ENCODE peak calls at places on chromosomes 1 and 21, in six cellular contexts. One of them, this sample, is unnamed.

GRCh38 chr1:24920155-24920925 is 9.7 kb downstream of the RUNX3 start:
- DNase-seq in neural progenitor cell: no peak
- DNase-seq in DND-41: no peak
- DNase-seq in A549: no peak
- DNase-seq in fibroblast of lung: no peak
- DNase-seq in lower lobe of right lung: no peak
- DNase-seq in this sample: no peak

GRCh38 chr1:8494681-8495080 is 176.8 kb downstream of the SLC45A1 start:
- DNase-seq in neural progenitor cell: no peak
- DNase-seq in DND-41: no peak
- DNase-seq in A549: no peak
- DNase-seq in fibroblast of lung: no peak
- DNase-seq in lower lobe of right lung: no peak
- DNase-seq in this sample: no peak

GRCh38 chr1:85581138-85581801 is 709 bp downstream of the CCN1 start:
- DNase-seq in neural progenitor cell: peak; percentile 88
- DNase-seq in DND-41: no peak
- DNase-seq in A549: peak; percentile 35
- DNase-seq in fibroblast of lung: peak; percentile 89
- DNase-seq in lower lobe of right lung: peak; percentile 81
- DNase-seq in this sample: peak; percentile 10

GRCh38 chr1:38848069-38848468 is 11.5 kb downstream of the RRAGC start:
- DNase-seq in neural progenitor cell: no peak
- DNase-seq in DND-41: no peak
- DNase-seq in A549: no peak
- DNase-seq in fibroblast of lung: no peak
- DNase-seq in lower lobe of right lung: no peak
- DNase-seq in this sample: no peak

GRCh38 chr1:245718123-245718522 is 563.3 kb downstream of the KIF26B start:
- DNase-seq in neural progenitor cell: no peak
- DNase-seq in DND-41: no peak
- DNase-seq in A549: no peak
- DNase-seq in fibroblast of lung: no peak
- DNase-seq in lower lobe of right lung: no peak
- DNase-seq in this sample: no peak

GRCh38 chr1:93814059-93814794 is 64.8 kb downstream of the DNTTIP2 start:
- DNase-seq in neural progenitor cell: peak; percentile 82
- DNase-seq in DND-41: peak; percentile 76
- DNase-seq in A549: peak; percentile 52
- DNase-seq in fibroblast of lung: peak; percentile 73
- DNase-seq in lower lobe of right lung: no peak
- DNase-seq in this sample: peak; percentile 46

GRCh38 chr21:27837933-27838332 is 871.0 kb upstream of the ADAMTS5 start:
- DNase-seq in neural progenitor cell: no peak
- DNase-seq in DND-41: no peak
- DNase-seq in A549: no peak
- DNase-seq in fibroblast of lung: no peak
- DNase-seq in lower lobe of right lung: no peak
- DNase-seq in this sample: no peak

GRCh38 chr1:33032126-33032869 is 4.4 kb downstream of the AK2 start:
- DNase-seq in neural progenitor cell: no peak
- DNase-seq in DND-41: no peak
- DNase-seq in A549: no peak
- DNase-seq in fibroblast of lung: no peak
- DNase-seq in lower lobe of right lung: no peak
- DNase-seq in this sample: no peak

GRCh38 chr1:3999941-4000735 is 100.1 kb upstream of the C1orf174 start:
- DNase-seq in neural progenitor cell: no peak
- DNase-seq in DND-41: no peak
- DNase-seq in A549: no peak
- DNase-seq in fibroblast of lung: no peak
- DNase-seq in lower lobe of right lung: no peak
- DNase-seq in this sample: no peak

GRCh38 chr21:41396452-41397107 is 29.5 kb upstream of the MX1 start:
- DNase-seq in neural progenitor cell: peak; percentile 20
- DNase-seq in DND-41: no peak
- DNase-seq in A549: no peak
- DNase-seq in fibroblast of lung: no peak
- DNase-seq in lower lobe of right lung: peak; percentile 85
- DNase-seq in this sample: no peak

GRCh38 chr1:58047265-58047858 is 499.2 kb downstream of the OMA1 start:
- DNase-seq in neural progenitor cell: peak; percentile 47
- DNase-seq in DND-41: peak; percentile 45
- DNase-seq in A549: peak; percentile 10
- DNase-seq in fibroblast of lung: no peak
- DNase-seq in lower lobe of right lung: no peak
- DNase-seq in this sample: peak; percentile 4

GRCh38 chr1:230394741-230395140 is 31.4 kb downstream of the PGBD5 start:
- DNase-seq in neural progenitor cell: no peak
- DNase-seq in DND-41: no peak
- DNase-seq in A549: no peak
- DNase-seq in fibroblast of lung: no peak
- DNase-seq in lower lobe of right lung: no peak
- DNase-seq in this sample: no peak

GRCh38 chr1:173666646-173667045 is 3.0 kb downstream of the ANKRD45 start:
- DNase-seq in neural progenitor cell: no peak
- DNase-seq in DND-41: no peak
- DNase-seq in A549: no peak
- DNase-seq in fibroblast of lung: peak; percentile 32
- DNase-seq in lower lobe of right lung: no peak
- DNase-seq in this sample: no peak

GRCh38 chr21:31731802-31732537 is at the start of gene SCAF4:
- DNase-seq in neural progenitor cell: peak; percentile 95
- DNase-seq in DND-41: peak; percentile 84
- DNase-seq in A549: peak; percentile 59
- DNase-seq in fibroblast of lung: peak; percentile 88
- DNase-seq in lower lobe of right lung: peak; percentile 94
- DNase-seq in this sample: peak; percentile 69

GRCh38 chr1:186152227-186152944 is 222.7 kb downstream of the TPR start:
- DNase-seq in neural progenitor cell: peak; percentile 3
- DNase-seq in DND-41: no peak
- DNase-seq in A549: peak; percentile 21
- DNase-seq in fibroblast of lung: peak; percentile 83
- DNase-seq in lower lobe of right lung: no peak
- DNase-seq in this sample: no peak

GRCh38 chr1:45969866-45970265 is 162.6 kb downstream of the PIK3R3 start:
- DNase-seq in neural progenitor cell: no peak
- DNase-seq in DND-41: no peak
- DNase-seq in A549: no peak
- DNase-seq in fibroblast of lung: no peak
- DNase-seq in lower lobe of right lung: no peak
- DNase-seq in this sample: no peak

GRCh38 chr1:31532114-31532644 is 44.1 kb upstream of the TINAGL1 start:
- DNase-seq in neural progenitor cell: no peak
- DNase-seq in DND-41: no peak
- DNase-seq in A549: no peak
- DNase-seq in fibroblast of lung: peak; percentile 23
- DNase-seq in lower lobe of right lung: no peak
- DNase-seq in this sample: no peak

GRCh38 chr1:243267346-243268283 is 11.8 kb downstream of the SDCCAG8 start:
- DNase-seq in neural progenitor cell: peak; percentile 5
- DNase-seq in DND-41: no peak
- DNase-seq in A549: no peak
- DNase-seq in fibroblast of lung: no peak
- DNase-seq in lower lobe of right lung: peak; percentile 79
- DNase-seq in this sample: no peak

GRCh38 chr1:109265741-109266330 is 16.5 kb downstream of the CELSR2 start:
- DNase-seq in neural progenitor cell: no peak
- DNase-seq in DND-41: no peak
- DNase-seq in A549: no peak
- DNase-seq in fibroblast of lung: no peak
- DNase-seq in lower lobe of right lung: no peak
- DNase-seq in this sample: no peak

GRCh38 chr1:213194383-213194782 is 143.3 kb downstream of the RPS6KC1 start:
- DNase-seq in neural progenitor cell: no peak
- DNase-seq in DND-41: no peak
- DNase-seq in A549: no peak
- DNase-seq in fibroblast of lung: no peak
- DNase-seq in lower lobe of right lung: no peak
- DNase-seq in this sample: no peak

GRCh38 chr1:93578911-93579825 is 102.5 kb downstream of the BCAR3 start:
- DNase-seq in neural progenitor cell: no peak
- DNase-seq in DND-41: no peak
- DNase-seq in A549: no peak
- DNase-seq in fibroblast of lung: no peak
- DNase-seq in lower lobe of right lung: no peak
- DNase-seq in this sample: no peak

GRCh38 chr1:101854271-101854670 is 142.5 kb downstream of the OLFM3 start:
- DNase-seq in neural progenitor cell: no peak
- DNase-seq in DND-41: no peak
- DNase-seq in A549: no peak
- DNase-seq in fibroblast of lung: no peak
- DNase-seq in lower lobe of right lung: no peak
- DNase-seq in this sample: no peak

GRCh38 chr1:87064309-87064708 is 149.9 kb downstream of the HS2ST1 start:
- DNase-seq in neural progenitor cell: no peak
- DNase-seq in DND-41: no peak
- DNase-seq in A549: no peak
- DNase-seq in fibroblast of lung: no peak
- DNase-seq in lower lobe of right lung: no peak
- DNase-seq in this sample: no peak

GRCh38 chr1:201450721-201451291 is 18.2 kb downstream of the PHLDA3 start:
- DNase-seq in neural progenitor cell: peak; percentile 40
- DNase-seq in DND-41: peak; percentile 41
- DNase-seq in A549: no peak
- DNase-seq in fibroblast of lung: peak; percentile 92
- DNase-seq in lower lobe of right lung: peak; percentile 82
- DNase-seq in this sample: no peak

GRCh38 chr1:116472431-116472961 is 98.3 kb downstream of the CD58 start:
- DNase-seq in neural progenitor cell: no peak
- DNase-seq in DND-41: no peak
- DNase-seq in A549: no peak
- DNase-seq in fibroblast of lung: peak; percentile 42
- DNase-seq in lower lobe of right lung: no peak
- DNase-seq in this sample: no peak

GRCh38 chr1:153288634-153289275 is 24.0 kb downstream of the PGLYRP3 start:
- DNase-seq in neural progenitor cell: no peak
- DNase-seq in DND-41: peak; percentile 17
- DNase-seq in A549: peak; percentile 71
- DNase-seq in fibroblast of lung: no peak
- DNase-seq in lower lobe of right lung: no peak
- DNase-seq in this sample: no peak

GRCh38 chr1:70436617-70437236 is 25.7 kb downstream of the CTH start:
- DNase-seq in neural progenitor cell: no peak
- DNase-seq in DND-41: no peak
- DNase-seq in A549: no peak
- DNase-seq in fibroblast of lung: no peak
- DNase-seq in lower lobe of right lung: no peak
- DNase-seq in this sample: no peak

GRCh38 chr21:25515484-25516405 is 91.5 kb downstream of the MRPL39 start:
- DNase-seq in neural progenitor cell: no peak
- DNase-seq in DND-41: no peak
- DNase-seq in A549: no peak
- DNase-seq in fibroblast of lung: peak; percentile 60
- DNase-seq in lower lobe of right lung: no peak
- DNase-seq in this sample: no peak

GRCh38 chr1:179879797-179880196 is 2.2 kb upstream of the TOR1AIP2 start:
- DNase-seq in neural progenitor cell: no peak
- DNase-seq in DND-41: no peak
- DNase-seq in A549: no peak
- DNase-seq in fibroblast of lung: no peak
- DNase-seq in lower lobe of right lung: no peak
- DNase-seq in this sample: no peak
- H3K4me1 ChIP-seq in neural progenitor cell: peaks cover 28% of the 10 kb centered on the region
- H3K4me1 ChIP-seq in DND-41: peaks cover 58% of the 10 kb centered on the region
- H3K4me1 ChIP-seq in A549: peaks cover 44% of the 10 kb centered on the region
- H3K4me1 ChIP-seq in fibroblast of lung: no peaks in the 10 kb centered on the region
- H3K4me1 ChIP-seq in lower lobe of right lung: peaks cover 35% of the 10 kb centered on the region
- H3K4me1 ChIP-seq in this sample: peaks cover 28% of the 10 kb centered on the region

GRCh38 chr1:168138134-168138533 is 1.4 kb upstream of the GPR161 start:
- DNase-seq in neural progenitor cell: no peak
- DNase-seq in DND-41: no peak
- DNase-seq in A549: no peak
- DNase-seq in fibroblast of lung: peak; percentile 26
- DNase-seq in lower lobe of right lung: no peak
- DNase-seq in this sample: no peak
- H3K4me3 ChIP-seq in neural progenitor cell: no peak overlapping the region
- H3K4me3 ChIP-seq in DND-41: no peak overlapping the region
- H3K4me3 ChIP-seq in A549: no peak overlapping the region
- H3K4me3 ChIP-seq in fibroblast of lung: no peak overlapping the region
- H3K4me3 ChIP-seq in lower lobe of right lung: no peak overlapping the region
- H3K4me3 ChIP-seq in this sample: no peak overlapping the region

DNA sequence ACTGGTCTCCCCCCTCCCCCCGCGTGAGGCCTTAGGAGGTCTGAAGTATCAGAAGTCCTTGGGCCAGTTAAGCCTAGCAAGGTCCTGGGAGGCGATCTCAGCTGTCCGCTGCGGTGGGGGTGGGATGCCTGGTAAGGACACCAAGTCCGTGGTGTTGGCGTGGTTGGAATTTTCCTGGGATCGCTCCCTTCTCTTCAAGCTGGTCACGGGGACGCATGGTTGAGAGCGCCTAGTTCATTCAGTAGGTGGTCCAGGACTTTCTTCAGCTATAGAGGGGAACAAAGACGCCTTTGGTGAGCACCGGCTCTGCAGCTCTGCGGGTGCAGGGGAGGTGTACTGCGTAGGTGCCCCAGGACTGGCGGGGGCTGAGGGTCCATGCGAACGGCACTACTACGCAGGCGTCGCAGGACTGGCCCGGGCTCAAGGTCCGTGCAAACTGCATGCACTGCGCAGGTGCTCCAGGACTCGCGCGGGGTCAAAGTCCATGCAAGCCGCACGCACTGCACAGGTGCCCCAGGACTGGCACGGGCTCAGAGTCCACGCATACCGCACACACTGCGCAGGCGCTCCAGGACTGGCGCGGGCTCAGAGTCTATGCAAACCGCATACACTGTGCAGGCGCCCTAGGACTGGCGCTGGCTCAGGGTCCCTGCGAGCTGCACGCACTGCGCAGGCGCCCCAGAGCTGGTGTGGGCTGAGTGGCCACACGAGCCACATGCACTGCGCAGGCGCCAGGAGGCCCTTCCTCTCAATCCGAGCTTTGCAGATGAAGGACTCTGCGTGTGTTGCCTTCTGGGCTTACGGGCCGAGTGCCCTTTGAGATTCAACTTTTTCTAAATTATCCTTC is 36.6 kb upstream of the HMGN1 start:
- DNase-seq in neural progenitor cell: no peak
- DNase-seq in DND-41: no peak
- DNase-seq in A549: peak; percentile 89
- DNase-seq in fibroblast of lung: peak; percentile 77
- DNase-seq in lower lobe of right lung: peak; percentile 90
- DNase-seq in this sample: peak; percentile 75
- H3K4me1 ChIP-seq in neural progenitor cell: peaks cover 14% of the 10 kb centered on the region
- H3K4me1 ChIP-seq in DND-41: peaks cover 41% of the 10 kb centered on the region
- H3K4me1 ChIP-seq in A549: peaks cover 22% of the 10 kb centered on the region
- H3K4me1 ChIP-seq in fibroblast of lung: peaks cover 9% of the 10 kb centered on the region
- H3K4me1 ChIP-seq in lower lobe of right lung: peaks cover 45% of the 10 kb centered on the region
- H3K4me1 ChIP-seq in this sample: peaks cover 17% of the 10 kb centered on the region

GRCh38 chr1:223832637-223832943 is 13.2 kb downstream of the TP53BP2 start:
- DNase-seq in neural progenitor cell: no peak
- DNase-seq in DND-41: no peak
- DNase-seq in A549: no peak
- DNase-seq in fibroblast of lung: no peak
- DNase-seq in lower lobe of right lung: no peak
- DNase-seq in this sample: no peak
- H3K4me3 ChIP-seq in neural progenitor cell: no peak overlapping the region
- H3K4me3 ChIP-seq in DND-41: no peak overlapping the region
- H3K4me3 ChIP-seq in A549: no peak overlapping the region
- H3K4me3 ChIP-seq in fibroblast of lung: no peak overlapping the region
- H3K4me3 ChIP-seq in lower lobe of right lung: no peak overlapping the region
- H3K4me3 ChIP-seq in this sample: no peak overlapping the region

This sample was measured in naive thymus-derived CD4-positive, alpha-beta T cell.